ENCODE peak calls at places on chromosome 5, in eight cellular contexts. K is activated CD4-positive, alpha-beta T cell treated with anti-CD3 and anti-CD28 coated beads, Interleukin-2, amount 10 ng/mL, durations not matched to agents 7 days and 5 days; I is MV-4-11; E is glomerular endothelial cell; C is fibroblast of villous mesenchyme; L is activated CD8-positive, alpha-beta T cell treated with anti-CD3 and anti-CD28 coated beads, Interleukin-2, amount 10 ng/mL, durations not matched to agents 7 days and 5 days; J is EL; W is activated T-helper 1 cell treated with anti-CD3 and anti-CD28 coated beads, Interleukin-12 subunit alpha, Interleukin-12 subunit beta, Interleukin-2, Interleukin-4 antibody, amounts not matched to agents 30 ng/mL and 10 ng/mL and 1 ng/mL, durations not matched to agents 14 hours and 24 hours and 36 hours. B is an unnamed sample.

GRCh38 chr5:120613729-120614128 is 149.6 kb downstream of the PRR16 start:
- DNase-seq in J (peak; percentile 36), C (peak; percentile 51), I (no peak), K (no peak), L (no peak), W (no peak), E (no peak), B (no peak)

GRCh38 chr5:76081811-76082783 is 1.1 kb upstream of the SV2C start:
- DNase-seq in L (peak; percentile 24), W (no peak), I (no peak), E (no peak), J (no peak), C (no peak), K (no peak), B (no peak)

GRCh38 chr5:60674670-60675069 is 25.3 kb downstream of the DEPDC1B start:
- DNase-seq in K (no peak), W (no peak), L (no peak), I (no peak), E (no peak), J (peak; percentile 14), C (no peak), B (no peak)

GRCh38 chr5:127029513-127030258 is 672 bp downstream of the MARCHF3 start:
- DNase-seq in J (peak; percentile 78), E (no peak), I (peak; percentile 57), W (peak; percentile 33), C (peak; percentile 63), K (peak; percentile 51), L (peak; percentile 58), B (peak; percentile 63)

GRCh38 chr5:128736567-128736966 is 198.5 kb upstream of the FBN2 start:
- DNase-seq in J (no peak), C (peak; percentile 4), E (no peak), K (no peak), W (no peak), L (no peak), I (no peak), B (no peak)

GRCh38 chr5:144028644-144029043 is 141.8 kb downstream of the YIPF5 start:
- DNase-seq in I (no peak), W (no peak), J (peak; percentile 84), L (no peak), E (no peak), C (peak; percentile 92), K (no peak), B (no peak)

GRCh38 chr5:150058480-150059126 is 27.8 kb downstream of the CSF1R start:
- DNase-seq in L (no peak), C (peak; percentile 67), J (peak; percentile 94), K (no peak), I (peak; percentile 97), W (no peak), E (no peak), B (no peak)

GRCh38 chr5:103472820-103473219 is 89.8 kb downstream of the NUDT12 start:
- DNase-seq in L (no peak), W (no peak), K (no peak), E (no peak), J (peak; percentile 55), I (peak; percentile 2), C (peak; percentile 44), B (no peak)

GRCh38 chr5:52580921-52581320 is 206.8 kb upstream of the ITGA1 start:
- DNase-seq in L (no peak), E (no peak), C (no peak), J (peak; percentile 59), K (no peak), I (no peak), W (no peak), B (no peak)

GRCh38 chr5:40578501-40579451 is 100.9 kb upstream of the PTGER4 start:
- DNase-seq in I (peak; percentile 19), L (no peak), C (no peak), W (peak; percentile 40), E (no peak), K (peak; percentile 16), J (no peak), B (peak; percentile 61)

GRCh38 chr5:170195876-170196275 is 36.9 kb upstream of the C5orf58 start:
- DNase-seq in K (no peak), C (no peak), W (no peak), E (no peak), J (no peak), I (no peak), L (no peak), B (no peak)

GRCh38 chr5:147801461-147801860 is 18.9 kb upstream of the JAKMIP2 start:
- DNase-seq in I (no peak), L (no peak), C (no peak), J (no peak), W (no peak), E (no peak), K (no peak), B (no peak)

GRCh38 chr5:116518423-116518822 is 56.2 kb downstream of the SEMA6A start:
- DNase-seq in E (no peak), K (no peak), I (no peak), W (no peak), J (no peak), L (no peak), C (no peak), B (no peak)

B was measured in activated CD8-positive, alpha-beta memory T cell treated with anti-CD3 and anti-CD28 coated beads, Interleukin-2, amount 10 ng/mL, durations not matched to agents 7 days and 5 days.